ENCODE peak calls at places on chromosomes 6 and 20, in six cellular contexts. Y, V, U, B, D and F are unnamed samples.

GRCh38 chr20:5864873-5865582 is 85.3 kb downstream of the TRMT6 start:
- DNase-seq in Y (no peak), V (no peak), U (peak), B (no peak), D (no peak), F (no peak)

GRCh38 chr20:40160151-40160550 is 528.9 kb downstream of the MAFB start:
- DNase-seq in Y (peak), V (peak), U (peak), B (peak), D (peak), F (peak)

GRCh38 chr20:25309395-25310267 is 61.7 kb downstream of the PYGB start:
- DNase-seq in Y (peak), V (no peak), U (peak), B (no peak), D (no peak), F (no peak)

GRCh38 chr6:111952326-111952725 is 79.1 kb upstream of the FYN start:
- DNase-seq in Y (no peak), V (no peak), U (no peak), B (no peak), D (no peak), F (no peak)

GRCh38 chr6:7725849-7726415 is at the start of gene BMP6:
- DNase-seq in Y (peak), V (peak), U (peak), B (peak), D (peak), F (peak)

GRCh38 chr6:50143011-50143719 is 93.4 kb upstream of the DEFB112 start:
- DNase-seq in Y (no peak), V (no peak), U (peak), B (no peak), D (no peak), F (no peak)

GRCh38 chr6:154457881-154458284 is 52.6 kb downstream of the CNKSR3 start:
- DNase-seq in Y (no peak), V (peak), U (peak), B (no peak), D (no peak), F (peak)

GRCh38 chr20:20731000-20731944 is 18.8 kb upstream of the RALGAPA2 start:
- DNase-seq in Y (no peak), V (no peak), U (no peak), B (no peak), D (no peak), F (no peak)

GRCh38 chr20:19995220-19995863 is 21.8 kb upstream of the NAA20 start:
- DNase-seq in Y (peak), V (peak), U (peak), B (peak), D (no peak), F (peak)

GRCh38 chr6:27205375-27206278 is 41.9 kb upstream of the PRSS16 start:
- DNase-seq in Y (no peak), V (no peak), U (no peak), B (peak), D (no peak), F (no peak)

GRCh38 chr6:132491303-132491702 is 21.6 kb downstream of the STX7 start:
- DNase-seq in Y (no peak), V (no peak), U (peak), B (no peak), D (no peak), F (no peak)

GRCh38 chr20:4459081-4459480 is 262.6 kb upstream of the PRND start:
- DNase-seq in Y (no peak), V (no peak), U (no peak), B (no peak), D (no peak), F (no peak)

GRCh38 chr6:121055572-121056163 is 278.6 kb downstream of the TBC1D32 start:
- DNase-seq in Y (peak), V (peak), U (peak), B (peak), D (no peak), F (peak)

GRCh38 chr20:11182715-11183114 is 508.9 kb upstream of the JAG1 start:
- DNase-seq in Y (no peak), V (no peak), U (no peak), B (no peak), D (no peak), F (no peak)

GRCh38 chr6:159951772-159952171 is 17.1 kb upstream of the IGF2R start:
- DNase-seq in Y (no peak), V (no peak), U (no peak), B (no peak), D (no peak), F (no peak)

GRCh38 chr6:159431750-159432149 is 261.3 kb downstream of the SOD2 start:
- DNase-seq in Y (no peak), V (no peak), U (no peak), B (no peak), D (no peak), F (no peak)

GRCh38 chr20:38387953-38388352 is 41.7 kb downstream of the LBP start:
- DNase-seq in Y (peak), V (no peak), U (peak), B (no peak), D (no peak), F (no peak)

GRCh38 chr6:44275749-44276648 is 5.7 kb downstream of the TMEM151B start:
- DNase-seq in Y (no peak), V (no peak), U (no peak), B (no peak), D (no peak), F (peak)

GRCh38 chr20:44032583-44033138 is 118.0 kb downstream of the TOX2 start:
- DNase-seq in Y (no peak), V (no peak), U (no peak), B (no peak), D (no peak), F (no peak)

GRCh38 chr6:47698342-47698787 is at the start of gene ADGRF4:
- DNase-seq in Y (no peak), V (no peak), U (peak), B (no peak), D (no peak), F (no peak)

GRCh38 chr6:43807228-43808061 is 37.4 kb downstream of the VEGFA start:
- DNase-seq in Y (no peak), V (no peak), U (no peak), B (no peak), D (peak), F (peak)

GRCh38 chr6:143136647-143137046 is 76.0 kb downstream of the AIG1 start:
- DNase-seq in Y (peak), V (no peak), U (no peak), B (no peak), D (no peak), F (peak)

GRCh38 chr6:12911387-12911960 is 194.9 kb downstream of the PHACTR1 start:
- DNase-seq in Y (peak), V (peak), U (peak), B (peak), D (no peak), F (peak)

GRCh38 chr20:43529051-43529450 is 21.6 kb downstream of the L3MBTL1 start:
- DNase-seq in Y (no peak), V (no peak), U (no peak), B (no peak), D (no peak), F (no peak)

GRCh38 chr6:16205377-16206144 is 32.8 kb upstream of the GMPR start:
- DNase-seq in Y (no peak), V (no peak), U (no peak), B (no peak), D (no peak), F (peak)

GRCh38 chr20:750801-751200 is 17.5 kb downstream of the SLC52A3 start:
- DNase-seq in Y (no peak), V (no peak), U (no peak), B (no peak), D (no peak), F (no peak)

GRCh38 chr6:71888720-71889340 is 2.5 kb downstream of the RIMS1 start:
- DNase-seq in Y (peak), V (no peak), U (no peak), B (no peak), D (no peak), F (no peak)

GRCh38 chr6:84739866-84740208 is 24.6 kb downstream of the TBX18 start:
- DNase-seq in Y (no peak), V (no peak), U (peak), B (no peak), D (no peak), F (no peak)

GRCh38 chr20:62008643-62009183 is 57.0 kb downstream of the TAF4 start:
- DNase-seq in Y (no peak), V (no peak), U (no peak), B (no peak), D (no peak), F (no peak)

GRCh38 chr20:58086763-58087566 is 141.5 kb downstream of the ANKRD60 start:
- DNase-seq in Y (peak), V (peak), U (peak), B (peak), D (no peak), F (peak)

GRCh38 chr6:151004415-151005024 is 139.0 kb downstream of the MTHFD1L start:
- DNase-seq in Y (no peak), V (peak), U (peak), B (no peak), D (no peak), F (no peak)

GRCh38 chr6:21384211-21384610 is 209.3 kb upstream of the SOX4 start:
- DNase-seq in Y (no peak), V (no peak), U (peak), B (no peak), D (no peak), F (no peak)

GRCh38 chr6:140203611-140204553 is 829.4 kb upstream of the CITED2 start:
- DNase-seq in Y (no peak), V (peak), U (no peak), B (peak), D (no peak), F (no peak)

GRCh38 chr6:107957165-107957908 is 671 bp downstream of the SEC63 start:
- DNase-seq in Y (peak), V (peak), U (peak), B (peak), D (peak), F (peak)

GRCh38 chr6:34658605-34659218 is 37.9 kb downstream of the ILRUN start:
- DNase-seq in Y (no peak), V (peak), U (no peak), B (no peak), D (no peak), F (no peak)